ENCODE peak calls at places on chromosomes 12 and 14, in five cellular contexts. L, C, I, O and R are unnamed samples.

GRCh38 chr12:111578276-111578970 is 20.7 kb downstream of the ATXN2 start:
- DNase-seq in L (no peak), C (no peak), I (peak; percentile 68), O (no peak), R (peak; percentile 86)

GRCh38 chr14:64700290-64700689 is 3.9 kb upstream of the PLEKHG3 start:
- DNase-seq in L (no peak), C (no peak), I (no peak), O (no peak), R (no peak)

GRCh38 chr12:76706099-76706498 is 57.8 kb upstream of the ZDHHC17 start:
- DNase-seq in L (no peak), C (no peak), I (no peak), O (no peak), R (peak; percentile 20)

GRCh38 chr12:89320735-89321134 is 31.6 kb downstream of the DUSP6 start:
- DNase-seq in L (no peak), C (no peak), I (no peak), O (no peak), R (no peak)

GRCh38 chr14:104075530-104076151 is 9.9 kb upstream of the ASPG start:
- DNase-seq in L (no peak), C (no peak), I (no peak), O (no peak), R (no peak)

GRCh38 chr12:98154850-98155249 is 360.5 kb upstream of the TMPO start:
- DNase-seq in L (peak; percentile 8), C (no peak), I (no peak), O (peak; percentile 45), R (no peak)

GRCh38 chr12:45948546-45948945 is 41.8 kb downstream of the SCAF11 start:
- DNase-seq in L (no peak), C (no peak), I (no peak), O (no peak), R (no peak)

GRCh38 chr14:61418749-61419148 is 97.4 kb downstream of the PRKCH start:
- DNase-seq in L (no peak), C (no peak), I (no peak), O (no peak), R (no peak)